ENCODE peak calls at places on chromosomes 5 and 9, in seven cellular contexts. W is upper lobe of right lung; L is DND-41; J is tibial nerve; P is mammary epithelial cell; M is CD4-positive, alpha-beta memory T cell; Y is left ventricle myocardium inferior. C is an unnamed sample.

GRCh38 chr5:7886849-7887460 is 18.0 kb downstream of the MTRR start:
- DNase-seq in W (no peak), L (no peak), J (no peak), P (peak), M (peak), Y (no peak), C (no peak)

GRCh38 chr5:159826351-159827222 is 89.7 kb upstream of the ADRA1B start:
- DNase-seq in W (peak), L (no peak), J (no peak), P (peak), M (no peak), Y (no peak), C (no peak)

GRCh38 chr9:106769331-106769730 is 93.6 kb upstream of the ZNF462 start:
- DNase-seq in W (no peak), L (no peak), J (no peak), P (no peak), M (no peak), Y (no peak), C (no peak)

GRCh38 chr5:131610198-131611063 is 24.6 kb downstream of the RAPGEF6 start:
- DNase-seq in W (no peak), L (no peak), J (no peak), P (peak), M (no peak), Y (no peak), C (peak)

GRCh38 chr9:95626341-95626740 is 109.6 kb upstream of the PTCH1 start:
- DNase-seq in W (no peak), L (no peak), J (no peak), P (no peak), M (no peak), Y (no peak), C (no peak)

GRCh38 chr5:123659006-123659405 is 147.0 kb downstream of the CSNK1G3 start:
- DNase-seq in W (no peak), L (no peak), J (no peak), P (no peak), M (no peak), Y (no peak), C (no peak)

GRCh38 chr5:110900829-110901228 is 162.0 kb downstream of the SLC25A46 start:
- DNase-seq in W (no peak), L (no peak), J (no peak), P (peak), M (no peak), Y (no peak), C (peak)

GRCh38 chr5:145681686-145682085 is 153.5 kb downstream of the PRELID2 start:
- DNase-seq in W (no peak), L (peak), J (peak), P (peak), M (no peak), Y (no peak), C (peak)

GRCh38 chr9:98010450-98010849 is 27.3 kb downstream of the ANP32B start:
- DNase-seq in W (no peak), L (no peak), J (no peak), P (peak), M (no peak), Y (no peak), C (no peak)

GRCh38 chr5:143106175-143106574 is 297.3 kb downstream of the NR3C1 start:
- DNase-seq in W (no peak), L (peak), J (no peak), P (peak), M (no peak), Y (no peak), C (no peak)

DNA sequence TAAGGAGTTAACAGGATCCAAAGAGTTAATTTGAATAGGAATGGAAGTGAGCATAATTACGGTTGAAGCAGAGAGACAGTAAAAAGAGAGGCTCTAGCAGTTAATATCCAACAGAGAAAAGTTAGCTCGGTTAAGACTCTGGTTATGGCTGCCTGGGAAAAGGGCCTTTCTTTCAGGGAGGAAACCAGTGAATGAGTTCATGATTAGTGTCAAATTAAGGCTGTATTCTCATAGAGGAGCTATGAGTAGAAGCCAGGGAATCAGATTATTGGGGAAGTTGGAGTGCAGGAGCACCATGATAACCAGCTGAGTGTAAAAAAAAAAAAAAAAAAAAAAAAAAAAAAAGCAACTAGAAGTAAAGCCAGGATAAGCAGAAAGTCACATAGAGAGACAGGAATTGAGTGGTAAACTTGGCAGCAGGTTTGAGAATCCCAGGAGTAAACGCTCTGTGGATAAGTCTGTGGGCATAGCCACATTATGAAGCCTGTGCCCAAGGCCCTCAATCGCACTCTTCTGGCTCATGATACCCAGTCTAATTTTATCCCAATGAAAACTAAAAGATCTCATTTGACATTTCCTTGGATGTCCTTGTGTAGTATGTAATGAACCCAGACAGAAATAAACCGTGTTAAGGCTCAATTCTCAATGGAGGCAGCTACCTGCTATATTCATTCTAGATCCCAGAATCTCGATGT is 372.6 kb upstream of the MPDZ start:
- DNase-seq in W (no peak), L (no peak), J (no peak), P (no peak), M (no peak), Y (peak), C (no peak)
- H3K27ac ChIP-seq in W (no peak), L (no peak), J (no peak), P (no peak), M (no peak), Y (peak), C (no peak)

DNA sequence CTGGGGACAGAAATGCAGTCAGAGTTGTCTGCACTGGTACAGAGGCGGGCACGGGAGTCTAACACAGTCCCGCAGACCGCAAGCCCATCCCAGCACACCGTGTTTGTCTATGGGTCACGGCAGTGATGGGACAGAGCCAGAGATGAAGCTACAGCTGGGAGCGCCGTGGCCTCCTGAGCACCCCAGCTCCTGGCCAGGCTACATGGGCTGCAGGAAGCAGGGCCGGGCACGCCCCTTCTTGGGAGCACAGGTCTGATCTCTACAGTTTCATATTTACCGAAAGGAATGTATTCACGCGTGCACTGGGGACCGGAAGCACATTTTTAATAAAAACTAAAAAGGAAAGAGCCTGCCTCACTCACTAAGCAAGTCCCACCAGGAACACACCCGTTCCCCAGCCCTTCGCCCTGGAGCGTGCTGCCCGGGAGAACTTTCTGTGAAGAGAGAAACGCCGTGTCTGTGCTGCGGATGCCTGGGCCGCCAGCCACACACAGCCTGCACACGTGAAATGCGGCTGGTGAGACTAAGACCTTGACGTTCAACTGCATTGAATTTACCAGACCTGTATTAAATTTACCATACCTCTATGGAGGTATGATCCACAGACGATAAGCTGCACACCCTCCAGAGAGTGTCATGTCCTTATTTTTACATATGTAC is 81.1 kb downstream of the VAV2 start:
- DNase-seq in W (no peak), L (no peak), J (no peak), P (peak), M (no peak), Y (no peak), C (no peak)
- H3K27ac ChIP-seq in W (no peak), L (no peak), J (no peak), P (peak), M (no peak), Y (no peak), C (no peak)

DNA sequence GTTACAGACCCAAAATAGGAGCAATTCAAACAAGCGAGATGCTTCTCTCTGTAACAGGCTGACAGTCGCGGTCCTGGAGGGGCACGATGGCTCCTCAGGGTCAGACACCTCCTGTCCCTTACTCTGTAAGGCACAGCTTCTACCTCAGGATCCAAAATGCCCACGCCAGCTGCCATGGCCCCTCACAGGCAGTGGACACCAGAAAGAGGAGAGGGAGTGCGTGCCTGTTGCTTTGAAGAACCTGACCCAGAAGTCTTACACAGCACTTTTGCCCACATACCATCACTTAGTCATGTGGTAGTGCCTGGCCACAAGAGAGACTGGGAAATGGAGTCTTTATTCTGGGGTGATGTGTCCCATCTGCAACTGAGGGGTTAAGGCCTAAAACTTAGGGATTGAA is 11.6 kb upstream of the ABL1 start:
- DNase-seq in W (no peak), L (no peak), J (no peak), P (no peak), M (no peak), Y (no peak), C (no peak)
- H3K27ac ChIP-seq in W (no peak), L (no peak), J (peak), P (no peak), M (no peak), Y (peak), C (peak)

GRCh38 chr9:4138781-4139180 is 161.1 kb downstream of the GLIS3 start:
- DNase-seq in W (no peak), L (no peak), J (no peak), P (no peak), M (no peak), Y (no peak), C (no peak)
- H3K27ac ChIP-seq in W (no peak), L (no peak), J (no peak), P (no peak), M (no peak), Y (no peak), C (no peak)

DNA sequence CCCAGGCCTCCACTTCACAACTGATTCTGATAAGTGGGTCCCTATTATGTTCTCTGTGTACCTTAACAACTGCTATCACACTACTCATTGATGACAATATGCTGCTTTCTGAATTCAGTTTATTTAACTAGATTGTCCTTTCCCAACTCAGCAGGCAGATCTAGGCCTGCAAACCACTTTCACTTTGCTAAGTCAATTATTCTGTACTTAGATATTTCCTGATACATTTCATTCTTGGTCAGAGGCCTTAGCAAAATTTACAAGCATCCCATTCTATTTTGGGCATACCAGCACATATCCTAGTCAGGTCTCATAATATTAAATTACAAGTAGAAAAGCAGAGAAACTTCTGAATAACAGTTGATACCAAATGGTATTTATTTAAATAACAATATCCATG is 235.7 kb upstream of the HAPLN1 start:
- DNase-seq in W (no peak), L (no peak), J (no peak), P (no peak), M (no peak), Y (no peak), C (no peak)
- H3K27ac ChIP-seq in W (no peak), L (no peak), J (no peak), P (no peak), M (no peak), Y (no peak), C (no peak)

DNA sequence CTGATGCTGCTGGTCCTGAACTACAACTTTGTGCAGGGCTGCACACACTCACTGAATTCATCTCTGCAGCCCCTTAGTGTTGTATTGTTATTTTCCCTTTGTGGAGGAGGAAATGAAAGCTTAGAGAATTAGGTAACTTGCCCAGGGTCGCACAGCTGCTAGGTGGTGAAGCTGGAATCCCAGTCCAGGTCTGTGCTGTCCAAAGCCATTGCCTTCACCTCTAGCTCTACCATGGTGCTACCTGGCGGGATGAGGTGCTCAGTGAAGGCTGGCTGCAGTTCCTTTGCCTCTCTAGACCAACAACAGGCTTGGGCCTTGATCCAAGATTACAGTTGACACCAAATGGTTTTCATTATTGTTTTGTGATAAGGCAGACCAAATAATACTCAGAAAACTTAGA is 177.8 kb upstream of the PITX1 start:
- DNase-seq in W (no peak), L (no peak), J (no peak), P (no peak), M (no peak), Y (no peak), C (no peak)
- H3K27ac ChIP-seq in W (no peak), L (no peak), J (no peak), P (no peak), M (no peak), Y (no peak), C (no peak)

DNA sequence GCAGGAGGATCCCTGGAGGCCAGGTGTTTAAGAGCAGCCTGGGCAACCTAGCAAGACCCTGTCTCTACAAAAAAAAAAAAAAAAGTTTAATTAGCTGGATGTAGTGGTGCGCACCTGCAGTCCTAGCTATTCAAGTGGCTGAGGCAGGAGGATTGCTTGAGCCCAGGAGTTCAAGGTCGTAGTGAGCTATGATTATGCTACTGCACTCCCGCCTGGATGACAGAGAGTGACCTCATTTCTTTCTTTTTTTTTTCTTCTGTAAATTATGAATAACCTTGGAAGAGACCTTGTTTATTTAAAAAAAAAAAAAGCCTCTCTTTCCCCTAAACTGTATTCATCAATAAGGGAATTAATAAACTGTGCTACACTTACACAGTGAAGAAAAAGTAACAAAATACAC is 43.6 kb upstream of the SLC30A5 start:
- DNase-seq in W (no peak), L (no peak), J (no peak), P (no peak), M (no peak), Y (no peak), C (no peak)
- H3K27ac ChIP-seq in W (no peak), L (no peak), J (no peak), P (no peak), M (no peak), Y (no peak), C (no peak)